ENCODE peak calls at places on chromosome 5, in ten cellular contexts. N is H1, J is PC-3, M is HCT116, L is uterus, S is coronary artery, C is dorsolateral prefrontal cortex, V is SJSA1, G is mucosa of descending colon, W is body of pancreas. F is an unnamed sample.

GRCh38 chr5:43785198-43785597 is 182.2 kb downstream of the NNT start:
- DNase-seq in W (no peak), M (no peak), N (no peak), G (no peak), L (no peak), S (no peak), V (no peak), J (no peak), C (no peak), F (no peak)

GRCh38 chr5:156971415-156971814 is 8.4 kb upstream of the TIMD4 start:
- DNase-seq in G (no peak), M (no peak), N (no peak), C (no peak), L (no peak), V (no peak), J (no peak), W (no peak), S (no peak), F (no peak)

GRCh38 chr5:73883646-73884045 is 257.6 kb downstream of the ARHGEF28 start:
- DNase-seq in S (no peak), G (no peak), N (no peak), M (no peak), V (no peak), C (no peak), J (no peak), L (no peak), W (no peak), F (peak)

GRCh38 chr5:32365623-32366022 is 52.9 kb upstream of the MTMR12 start:
- DNase-seq in W (no peak), L (no peak), J (no peak), N (no peak), V (no peak), G (no peak), M (no peak), S (no peak), C (no peak), F (no peak)

GRCh38 chr5:75340714-75341478 is 3.9 kb downstream of the HMGCR start:
- DNase-seq in V (no peak), C (no peak), W (no peak), M (no peak), G (no peak), S (no peak), N (no peak), J (peak), L (no peak), F (peak)

GRCh38 chr5:180085837-180086236 is 14.3 kb upstream of the RNF130 start:
- DNase-seq in M (no peak), W (no peak), N (no peak), J (no peak), C (no peak), S (no peak), L (no peak), V (no peak), G (no peak), F (no peak)

GRCh38 chr5:102853680-102854079 is 98.6 kb downstream of the PAM start:
- DNase-seq in N (no peak), C (no peak), V (no peak), L (no peak), W (no peak), J (peak), S (no peak), G (no peak), M (no peak), F (no peak)

GRCh38 chr5:157816682-157817268 is 42.2 kb downstream of the CLINT1 start:
- DNase-seq in M (no peak), L (no peak), S (no peak), V (no peak), J (peak), N (no peak), C (no peak), G (no peak), W (no peak), F (peak)

GRCh38 chr5:132063090-132063911 is 2.8 kb downstream of the IL3 start:
- DNase-seq in V (peak), W (peak), L (peak), G (peak), J (peak), M (peak), S (no peak), C (peak), N (peak), F (peak)

GRCh38 chr5:32790411-32790951 is 79.4 kb downstream of the NPR3 start:
- DNase-seq in V (peak), G (no peak), J (no peak), M (no peak), S (no peak), N (no peak), W (no peak), C (no peak), L (no peak), F (peak)

GRCh38 chr5:107072440-107072839 is 598.3 kb downstream of the EFNA5 start:
- DNase-seq in N (no peak), G (no peak), C (no peak), J (no peak), M (no peak), V (peak), W (no peak), L (no peak), S (no peak), F (no peak)

GRCh38 chr5:171513591-171513990 is 94.1 kb downstream of the FGF18 start:
- DNase-seq in G (no peak), L (no peak), M (no peak), V (no peak), N (no peak), W (no peak), S (no peak), C (no peak), J (peak), F (peak)

GRCh38 chr5:176628406-176629228 is 1.7 kb downstream of the SNCB start:
- DNase-seq in V (no peak), L (no peak), J (peak), G (no peak), N (no peak), M (no peak), S (no peak), W (no peak), C (no peak), F (no peak)

GRCh38 chr5:87499478-87500410 is 87.0 kb upstream of the CCNH start:
- DNase-seq in V (no peak), C (no peak), G (no peak), N (peak), L (no peak), J (peak), W (no peak), S (no peak), M (no peak), F (peak)

GRCh38 chr5:144284931-144285330 is 114.3 kb downstream of the KCTD16 start:
- DNase-seq in V (no peak), J (no peak), S (no peak), N (no peak), G (no peak), C (no peak), L (no peak), M (no peak), W (no peak), F (no peak)

DNA sequence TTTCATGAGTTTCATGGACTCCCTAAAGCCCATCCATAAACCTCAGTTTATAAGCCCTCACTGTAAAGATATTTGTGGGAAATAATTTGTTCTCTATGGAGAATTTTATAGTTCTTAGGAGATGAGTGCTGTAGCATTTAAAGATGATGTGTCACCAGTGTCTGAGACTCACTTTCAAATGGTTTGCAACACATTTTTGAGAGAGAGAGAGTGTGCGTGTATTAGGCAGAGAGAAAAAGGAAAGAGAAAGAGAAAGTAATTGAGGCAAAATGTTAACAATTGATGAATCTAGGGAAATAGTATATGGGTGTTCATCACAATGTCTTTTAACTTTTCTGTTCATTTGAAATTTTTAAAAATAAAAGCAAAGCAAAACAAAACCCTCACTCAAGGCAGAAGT is 479.0 kb downstream of the ZSWIM6 start:
- DNase-seq in S (no peak), W (no peak), J (no peak), L (no peak), M (no peak), C (no peak), V (no peak), N (no peak), G (no peak), F (peak)
- H3K4me3 ChIP-seq in S (no peak), W (no peak), J (no peak), L (no peak), M (no peak), C (no peak), V (no peak), N (no peak), G (no peak), F (no peak)

GRCh38 chr5:56840597-56840996 is 25.2 kb downstream of the MAP3K1 start:
- DNase-seq in G (no peak), S (no peak), V (no peak), M (no peak), W (no peak), J (no peak), L (no peak), N (no peak), C (no peak), F (no peak)

GRCh38 chr5:56837386-56837785 is 22.0 kb downstream of the MAP3K1 start:
- DNase-seq in J (no peak), G (no peak), S (no peak), N (no peak), C (no peak), L (no peak), M (no peak), V (no peak), W (no peak), F (no peak)

GRCh38 chr5:56837956-56838355 is 22.6 kb downstream of the MAP3K1 start:
- DNase-seq in J (no peak), L (no peak), G (no peak), V (no peak), C (no peak), M (no peak), S (no peak), N (no peak), W (no peak), F (no peak)

GRCh38 chr5:56839062-56839461 is 23.7 kb downstream of the MAP3K1 start:
- DNase-seq in C (no peak), L (no peak), N (no peak), J (no peak), W (no peak), S (no peak), V (no peak), G (no peak), M (no peak), F (no peak)

GRCh38 chr5:56838409-56839039 is 23.2 kb downstream of the MAP3K1 start:
- DNase-seq in N (no peak), J (peak), G (no peak), V (peak), M (no peak), S (no peak), L (no peak), C (no peak), W (no peak), F (peak)
- H3K4me3 ChIP-seq in N (no peak), J (peak), G (no peak), V (no peak), M (no peak), S (peak), L (no peak), C (no peak), W (no peak), F (no peak)

GRCh38 chr5:138760448-138761110 is 7.4 kb downstream of the CTNNA1 start:
- DNase-seq in N (no peak), J (peak), C (no peak), G (no peak), L (no peak), M (no peak), W (no peak), V (no peak), S (no peak), F (peak)
- H3K4me3 ChIP-seq in N (no peak), J (no peak), C (no peak), G (no peak), L (no peak), M (no peak), W (no peak), V (no peak), S (peak), F (no peak)

GRCh38 chr5:141431286-141431685 is 979 bp downstream of the PCDHGA12 start:
- DNase-seq in L (no peak), N (no peak), V (no peak), W (no peak), C (no peak), G (no peak), M (no peak), S (no peak), J (no peak), F (peak)
- H3K4me3 ChIP-seq in L (peak), N (no peak), V (no peak), W (no peak), C (peak), G (no peak), M (no peak), S (peak), J (no peak), F (peak)

GRCh38 chr5:163436515-163436914 is 880 bp upstream of the CCNG1 start:
- DNase-seq in J (no peak), M (no peak), S (no peak), V (no peak), N (no peak), W (no peak), C (no peak), L (no peak), G (no peak), F (no peak)
- H3K4me3 ChIP-seq in J (peak), M (peak), S (peak), V (peak), N (peak), W (no peak), C (peak), L (no peak), G (no peak), F (no peak)

GRCh38 chr5:130954336-130954735 is 210.7 kb downstream of the HINT1 start:
- DNase-seq in J (no peak), V (no peak), S (no peak), C (no peak), G (no peak), L (no peak), N (no peak), W (no peak), M (no peak), F (no peak)
- H3K4me3 ChIP-seq in J (no peak), V (no peak), S (no peak), C (no peak), G (no peak), L (no peak), N (no peak), W (no peak), M (no peak), F (no peak)

DNA sequence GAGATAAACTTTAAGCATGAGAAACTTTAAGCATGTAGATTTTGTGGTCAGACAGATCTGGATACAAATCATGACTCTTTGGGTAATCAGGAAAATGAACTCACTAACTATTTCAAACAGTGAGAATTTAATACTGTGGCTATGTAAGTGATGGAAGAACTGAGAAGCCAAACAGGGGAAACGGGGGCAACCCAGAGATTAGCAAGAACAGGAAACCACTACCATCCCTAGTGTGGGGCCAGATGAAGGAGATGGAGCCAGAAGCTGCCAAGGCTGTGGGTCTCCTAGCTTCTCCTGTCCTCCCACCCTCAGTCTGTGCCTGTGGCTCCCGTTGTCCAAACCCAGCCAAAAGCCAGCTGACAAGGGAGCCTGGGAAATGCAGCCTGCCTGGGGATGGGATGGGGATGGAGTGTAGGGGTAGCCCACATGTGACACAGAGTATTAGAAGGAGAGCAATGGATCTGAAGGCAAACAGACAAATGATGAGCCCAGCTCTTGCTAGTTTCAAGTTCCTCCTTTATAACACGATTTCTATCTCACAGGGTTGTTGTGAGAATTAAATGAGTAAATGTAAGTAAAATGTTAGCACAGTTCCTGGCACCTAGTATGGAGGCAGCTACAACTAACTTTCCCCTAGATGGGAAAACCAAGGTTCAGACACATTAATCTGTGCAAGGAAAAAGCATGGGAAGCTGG is 27.7 kb upstream of the CDC23 start:
- DNase-seq in N (no peak), V (no peak), L (no peak), C (no peak), J (no peak), G (no peak), M (no peak), W (no peak), S (no peak), F (no peak)
- H3K4me3 ChIP-seq in N (no peak), V (no peak), L (no peak), C (no peak), J (no peak), G (no peak), M (no peak), W (no peak), S (peak), F (no peak)

GRCh38 chr5:96431376-96432244 is 1.4 kb downstream of the PCSK1 start:
- DNase-seq in N (peak), G (no peak), V (no peak), L (no peak), S (no peak), C (peak), W (peak), M (no peak), J (no peak), F (peak)
- H3K4me3 ChIP-seq in N (peak), G (no peak), V (no peak), L (no peak), S (peak), C (peak), W (no peak), M (no peak), J (no peak), F (no peak)

GRCh38 chr5:80239680-80240367 is 16.0 kb downstream of the SERINC5 start:
- DNase-seq in N (no peak), M (no peak), S (no peak), G (no peak), L (no peak), V (no peak), W (no peak), C (no peak), J (peak), F (no peak)
- H3K4me3 ChIP-seq in N (no peak), M (no peak), S (no peak), G (no peak), L (no peak), V (no peak), W (no peak), C (no peak), J (no peak), F (no peak)